ENCODE peak calls at places on chromosomes 11 and 22, in six cellular contexts. Q, J, K, C, W and D are unnamed samples.

GRCh38 chr11:23725752-23726151 is 771.1 kb upstream of the LUZP2 start:
- DNase-seq in J (no peak), C (peak), K (no peak), Q (no peak), W (no peak), D (no peak)

GRCh38 chr22:45970709-45971388 is 6.1 kb downstream of the WNT7B start:
- DNase-seq in C (peak), Q (no peak), K (no peak), W (no peak), J (peak), D (no peak)

GRCh38 chr11:88626216-88626615 is 288.7 kb upstream of the CTSC start:
- DNase-seq in J (no peak), W (no peak), Q (no peak), K (no peak), C (no peak), D (no peak)

GRCh38 chr11:88411265-88411664 is 73.7 kb upstream of the CTSC start:
- DNase-seq in C (peak), K (no peak), Q (no peak), J (no peak), W (no peak), D (no peak)

GRCh38 chr11:72190581-72191205 is 1.2 kb upstream of the FOLR1 start:
- DNase-seq in W (no peak), K (no peak), J (no peak), Q (no peak), C (no peak), D (no peak)

GRCh38 chr11:30192620-30193019 is 38.2 kb upstream of the FSHB start:
- DNase-seq in W (no peak), Q (no peak), K (no peak), C (no peak), J (no peak), D (no peak)

GRCh38 chr11:128757235-128757711 is 63.4 kb downstream of the FLI1 start:
- DNase-seq in J (peak), W (no peak), K (no peak), C (peak), Q (peak), D (no peak)

GRCh38 chr22:29625090-29625825 is 21.8 kb downstream of the NF2 start:
- DNase-seq in C (peak), K (peak), Q (no peak), J (peak), W (peak), D (peak)

GRCh38 chr11:59195596-59195995 is 17.1 kb downstream of the MPEG1 start:
- DNase-seq in W (no peak), J (no peak), Q (no peak), C (no peak), K (no peak), D (no peak)

GRCh38 chr11:72782081-72782920 is 11.5 kb downstream of the STARD10 start:
- DNase-seq in C (no peak), Q (no peak), W (no peak), K (peak), J (peak), D (no peak)

GRCh38 chr22:28856095-28856455 is 27.3 kb upstream of the ZNRF3 start:
- DNase-seq in C (no peak), W (no peak), K (no peak), J (no peak), Q (no peak), D (no peak)

GRCh38 chr11:38481391-38481790 is 1883.4 kb upstream of the RAG2 start:
- DNase-seq in J (no peak), Q (no peak), C (no peak), W (no peak), K (no peak), D (no peak)

GRCh38 chr11:130208241-130209127 is 48.9 kb downstream of the ST14 start:
- DNase-seq in W (no peak), C (no peak), K (no peak), J (no peak), Q (no peak), D (no peak)

GRCh38 chr11:84930863-84931262 is 696.3 kb downstream of the DLG2 start:
- DNase-seq in Q (no peak), C (no peak), W (no peak), J (no peak), K (no peak), D (no peak)

GRCh38 chr11:128593281-128593680 is 5.9 kb upstream of the ETS1 start:
- DNase-seq in K (no peak), W (no peak), C (peak), Q (no peak), J (peak), D (no peak)

GRCh38 chr11:9169595-9170295 is 78.3 kb upstream of the SCUBE2 start:
- DNase-seq in Q (no peak), W (no peak), J (no peak), K (no peak), C (peak), D (no peak)

GRCh38 chr11:12842933-12843636 is 166.0 kb upstream of the RASSF10 start:
- DNase-seq in C (peak), K (peak), Q (no peak), J (no peak), W (no peak), D (peak)

GRCh38 chr11:58618215-58618614 is 4.2 kb upstream of the CNTF start:
- DNase-seq in C (no peak), K (no peak), Q (no peak), W (no peak), J (peak), D (no peak)

GRCh38 chr22:17217179-17217578 is 2.1 kb downstream of the ADA2 start:
- DNase-seq in W (no peak), J (peak), K (no peak), C (no peak), Q (no peak), D (no peak)

GRCh38 chr11:73330569-73331093 is 22.6 kb downstream of the ARHGEF17 start:
- DNase-seq in K (peak), Q (no peak), C (peak), W (no peak), J (peak), D (no peak)

GRCh38 chr11:9138612-9139579 is 47.5 kb upstream of the SCUBE2 start:
- DNase-seq in W (peak), C (peak), J (no peak), K (peak), Q (no peak), D (peak)

GRCh38 chr11:62665630-62666258 is 632 bp downstream of the CSKMT start:
- DNase-seq in J (peak), Q (peak), K (peak), W (peak), C (peak), D (peak)

GRCh38 chr11:73787643-73788537 is at the start of gene MRPL48:
- DNase-seq in Q (peak), K (peak), W (peak), J (peak), C (peak), D (peak)

GRCh38 chr22:31945971-31946680 is 1.8 kb downstream of the YWHAH start:
- DNase-seq in W (no peak), K (peak), Q (no peak), J (no peak), C (peak), D (no peak)

GRCh38 chr11:69152748-69153446 is 2.8 kb upstream of the SMIM38 start:
- DNase-seq in W (no peak), C (no peak), J (peak), Q (no peak), K (no peak), D (no peak)

GRCh38 chr11:45238724-45239123 is 47.4 kb downstream of the SYT13 start:
- DNase-seq in C (peak), Q (no peak), J (no peak), W (no peak), K (no peak), D (no peak)

GRCh38 chr11:12261551-12261950 is 115.8 kb upstream of the PARVA start:
- DNase-seq in W (no peak), Q (no peak), K (no peak), C (no peak), J (no peak), D (no peak)

GRCh38 chr11:32231909-32232493 is 141.1 kb downstream of the RCN1 start:
- DNase-seq in C (peak), K (peak), Q (no peak), W (no peak), J (peak), D (no peak)

GRCh38 chr11:33664829-33665228 is 35.8 kb downstream of the C11orf91 start:
- DNase-seq in Q (no peak), K (no peak), C (no peak), J (no peak), W (no peak), D (no peak)

GRCh38 chr11:93541884-93542752 is 1.1 kb downstream of the SMCO4 start:
- DNase-seq in W (peak), K (peak), J (peak), C (peak), Q (peak), D (peak)

GRCh38 chr11:111185259-111185658 is 60.3 kb upstream of the POU2AF2 start:
- DNase-seq in Q (no peak), J (no peak), C (peak), W (no peak), K (no peak), D (no peak)

GRCh38 chr11:126477526-126478275 is 122.2 kb downstream of the ST3GAL4 start:
- DNase-seq in J (no peak), C (no peak), K (no peak), Q (no peak), W (no peak), D (no peak)

GRCh38 chr22:30183861-30184278 is 62.7 kb downstream of the LIF start:
- DNase-seq in J (no peak), W (no peak), Q (no peak), C (no peak), K (no peak), D (no peak)

GRCh38 chr22:26642465-26643367 is 14.7 kb upstream of the MIAT start:
- DNase-seq in J (peak), W (no peak), C (no peak), Q (peak), K (no peak), D (no peak)

GRCh38 chr22:24322522-24322921 is 51.9 kb downstream of the SPECC1L start:
- DNase-seq in W (no peak), K (no peak), J (no peak), Q (no peak), C (peak), D (no peak)

GRCh38 chr11:113091578-113091844 is 130.3 kb downstream of the NCAM1 start:
- DNase-seq in Q (no peak), J (no peak), W (no peak), C (peak), K (peak), D (no peak)

DNA sequence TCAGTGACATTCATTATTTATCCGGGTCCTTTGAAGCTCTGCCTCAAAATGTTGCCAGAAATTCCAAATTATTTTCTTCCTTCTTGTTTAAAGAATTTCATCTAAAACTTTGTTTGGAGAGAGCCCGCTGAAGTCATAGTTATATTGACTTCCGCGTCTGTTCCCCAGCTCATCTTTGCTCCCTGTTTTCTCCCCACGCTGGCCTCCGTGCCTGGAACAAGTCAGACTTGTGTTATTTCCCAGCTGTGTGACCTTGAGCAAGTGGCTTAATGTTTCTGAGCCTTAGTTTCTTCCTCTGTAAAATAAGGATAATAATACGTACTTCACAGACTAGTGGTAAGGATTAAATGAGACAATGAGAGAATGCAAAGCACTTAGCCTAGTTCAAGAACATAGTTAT is 133.9 kb downstream of the COMMD9 start:
- DNase-seq in J (no peak), K (no peak), C (no peak), W (peak), Q (no peak), D (no peak)
- H3K27ac ChIP-seq in J (peak), K (no peak), C (no peak), W (peak), Q (no peak), D (peak)

GRCh38 chr22:50523806-50524663 is 1.4 kb downstream of the SCO2 start:
- DNase-seq in K (peak), C (no peak), J (no peak), Q (no peak), W (no peak), D (no peak)
- H3K27ac ChIP-seq in K (peak), C (peak), J (no peak), Q (peak), W (no peak), D (no peak)

DNA sequence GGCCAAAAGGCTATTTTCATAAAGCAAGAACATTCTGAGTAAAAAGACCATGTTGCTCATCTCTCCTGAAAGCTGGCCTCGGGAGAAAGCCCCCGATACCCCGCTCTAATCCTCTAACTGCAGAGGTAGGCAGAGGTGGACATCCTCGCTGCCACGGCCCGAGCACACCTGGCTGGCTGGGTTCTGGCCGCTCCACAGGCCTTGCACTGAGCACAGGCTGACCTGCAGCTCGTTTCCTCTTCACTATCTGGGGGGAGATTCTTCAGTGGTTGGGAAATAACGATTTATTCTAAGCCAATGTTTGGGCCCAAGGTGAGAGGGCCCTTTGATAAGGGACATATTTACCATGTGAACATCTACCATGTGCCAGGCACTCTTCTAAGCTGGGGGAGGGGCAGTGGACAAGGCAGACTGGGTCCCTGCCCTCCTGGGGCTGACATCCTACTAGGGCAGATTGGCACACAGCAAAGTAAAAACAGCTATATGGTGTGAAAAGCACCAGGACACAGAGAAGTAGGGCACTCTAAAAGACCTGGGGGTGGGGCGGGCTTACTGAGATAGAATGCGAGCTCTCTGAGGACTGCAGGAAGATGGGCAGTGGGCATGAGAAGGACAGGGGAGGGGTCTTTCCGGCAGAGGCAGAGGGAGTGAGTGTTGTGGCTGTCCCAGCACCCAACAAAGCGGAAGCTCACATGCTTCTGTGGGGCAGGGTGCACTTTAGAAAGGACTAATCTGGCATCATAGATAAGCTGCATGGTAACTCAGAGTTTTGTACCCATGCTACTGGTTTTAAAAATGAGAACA is 65.5 kb upstream of the ARFGAP3 start:
- DNase-seq in W (no peak), K (no peak), C (no peak), J (no peak), Q (no peak), D (no peak)
- H3K27ac ChIP-seq in W (no peak), K (peak), C (peak), J (no peak), Q (peak), D (peak)

DNA sequence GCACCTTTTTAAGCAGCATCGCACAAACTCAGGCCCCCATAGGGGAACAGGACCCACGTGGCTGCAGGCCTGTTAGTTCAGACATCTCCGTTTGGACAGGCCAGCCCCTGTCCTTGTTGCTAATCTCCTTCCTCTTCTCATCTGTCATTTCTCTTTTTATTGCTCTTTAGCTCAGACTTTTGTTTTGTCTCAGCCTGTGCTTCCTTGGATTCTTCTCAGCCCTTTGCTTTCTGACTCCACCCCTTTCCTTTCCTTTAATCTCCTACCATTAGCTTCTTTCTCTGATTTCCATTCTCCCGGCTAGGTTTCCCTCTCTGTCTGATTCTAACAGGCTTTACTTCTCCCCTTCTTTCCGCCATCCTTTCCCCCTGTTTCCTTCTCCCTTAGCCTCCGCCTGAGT is 68.7 kb downstream of the SCN3B start:
- DNase-seq in J (no peak), Q (no peak), K (no peak), W (no peak), C (no peak), D (no peak)
- H3K27ac ChIP-seq in J (no peak), Q (no peak), K (peak), W (no peak), C (no peak), D (no peak)

DNA sequence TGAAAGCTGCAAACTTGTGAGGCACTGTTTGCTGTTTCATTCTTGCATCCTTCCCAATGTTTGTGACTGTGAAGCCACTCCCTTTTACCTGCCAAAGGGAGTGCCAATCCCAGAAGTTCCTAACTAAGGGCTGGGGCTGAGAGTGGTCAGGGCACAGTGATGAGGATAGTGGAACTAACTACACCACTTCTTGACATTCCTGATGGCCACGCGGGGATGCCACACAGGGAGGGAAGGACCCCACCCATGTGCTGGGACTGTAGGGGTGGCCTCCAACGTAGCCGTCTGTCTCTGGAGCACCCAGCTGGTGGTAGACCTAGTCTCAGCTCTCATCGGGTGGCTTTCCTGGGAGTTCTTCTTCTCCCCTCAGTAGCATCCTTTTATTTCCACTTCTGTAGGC is 335.5 kb downstream of the CADM1 start:
- DNase-seq in J (no peak), Q (no peak), C (no peak), W (no peak), K (no peak), D (no peak)
- H3K27ac ChIP-seq in J (no peak), Q (no peak), C (no peak), W (no peak), K (no peak), D (no peak)

DNA sequence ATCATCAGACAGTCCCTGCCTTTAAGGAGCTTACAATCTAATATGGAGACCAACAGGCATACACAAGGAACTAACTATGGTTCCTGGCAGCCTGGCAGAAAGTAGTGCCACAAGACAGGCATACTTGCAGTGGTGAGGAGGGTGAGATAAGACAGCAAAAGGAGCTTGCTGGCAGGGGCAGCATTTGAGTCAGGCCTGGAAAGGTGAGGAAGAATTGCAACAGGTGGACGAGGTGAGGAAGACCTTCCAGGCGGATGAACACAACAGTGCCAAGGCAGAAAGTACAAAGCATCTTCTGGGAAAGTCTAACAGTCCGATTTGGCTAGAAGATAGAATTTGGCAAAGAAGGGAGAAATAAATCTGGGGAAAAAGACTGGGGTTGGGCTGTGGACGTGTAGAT is 4.3 kb downstream of the DNAL4 start:
- DNase-seq in Q (no peak), K (no peak), C (no peak), W (no peak), J (no peak), D (no peak)
- H3K27ac ChIP-seq in Q (peak), K (no peak), C (no peak), W (no peak), J (no peak), D (no peak)

GRCh38 chr11:46760429-46761128 is 41.6 kb downstream of the F2 start:
- DNase-seq in Q (no peak), J (no peak), W (no peak), K (no peak), C (no peak), D (no peak)
- H3K27ac ChIP-seq in Q (no peak), J (no peak), W (no peak), K (no peak), C (no peak), D (no peak)

GRCh38 chr11:118870396-118871343 is 13.0 kb upstream of the CXCR5 start:
- DNase-seq in K (no peak), J (peak), W (no peak), Q (peak), C (peak), D (peak)
- H3K27ac ChIP-seq in K (peak), J (no peak), W (peak), Q (peak), C (peak), D (peak)

GRCh38 chr11:65900899-65901180 is 652 bp upstream of the FOSL1 start:
- DNase-seq in C (no peak), W (no peak), K (no peak), J (no peak), Q (no peak), D (no peak)
- H3K27ac ChIP-seq in C (peak), W (no peak), K (peak), J (no peak), Q (no peak), D (no peak)

DNA sequence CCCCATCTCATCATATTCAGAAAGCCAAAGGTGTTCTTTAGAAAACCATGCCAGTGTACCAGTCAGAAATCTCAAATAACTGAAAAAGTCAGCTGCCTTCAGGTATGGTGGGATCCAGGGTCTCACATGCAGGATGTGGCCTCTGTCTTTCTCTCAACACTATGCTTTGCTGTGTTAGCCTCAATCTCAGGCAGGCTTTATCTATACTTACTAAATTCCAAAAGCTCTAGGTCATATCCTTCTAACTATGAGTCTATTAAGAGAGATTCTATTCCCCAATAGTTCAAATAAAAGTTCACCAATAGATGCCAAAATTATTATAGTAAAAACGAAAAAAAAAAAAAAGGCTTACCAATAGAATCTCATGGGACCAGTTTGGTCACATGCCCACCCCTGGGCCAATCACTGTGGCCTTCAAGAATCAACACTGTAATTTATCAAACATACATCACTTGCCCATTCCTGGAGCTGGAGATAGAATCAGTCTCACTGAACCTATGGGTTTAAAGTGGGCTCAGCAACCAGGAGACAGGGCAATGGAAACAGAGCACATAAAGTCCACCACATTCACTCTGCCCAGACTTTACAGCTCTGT is 38.0 kb upstream of the APLNR start:
- DNase-seq in J (no peak), K (no peak), W (no peak), C (peak), Q (no peak), D (no peak)
- H3K27ac ChIP-seq in J (no peak), K (no peak), W (no peak), C (no peak), Q (peak), D (peak)